ENCODE peak calls at places on chromosomes 2 and 18, in four cellular contexts. U is K562, X is HepG2, P is GM12878. S is an unnamed sample.

GRCh38 chr2:228768818-228769217 is 502.3 kb downstream of the PID1 start:
- DNase-seq in X (no peak), U (no peak), P (no peak), S (no peak)

GRCh38 chr2:219176818-219177593 is at the start of gene CNPPD1:
- DNase-seq in X (peak), P (no peak), U (peak), S (peak)

GRCh38 chr2:63003349-63003748 is 47.3 kb upstream of the OTX1 start:
- DNase-seq in X (no peak), P (no peak), U (no peak), S (no peak)

GRCh38 chr2:190853659-190854386 is 26.8 kb upstream of the GLS start:
- DNase-seq in X (no peak), P (no peak), U (no peak), S (no peak)

GRCh38 chr18:25099838-25100393 is 252.1 kb downstream of the ZNF521 start:
- DNase-seq in U (no peak), X (no peak), P (no peak), S (no peak)

GRCh38 chr2:241901500-241902351 is 32.2 kb downstream of the RTP5 start:
- DNase-seq in U (no peak), X (no peak), P (no peak), S (no peak)

GRCh38 chr18:54713386-54713785 is 114.9 kb upstream of the RAB27B start:
- DNase-seq in P (no peak), U (no peak), X (no peak), S (no peak)

GRCh38 chr2:237927986-237928385 is 38.8 kb upstream of the UBE2F start:
- DNase-seq in U (no peak), X (no peak), P (no peak), S (no peak)

GRCh38 chr2:41927581-41928260 is 120.1 kb upstream of the PKDCC start:
- DNase-seq in X (no peak), U (no peak), P (no peak), S (no peak)

GRCh38 chr2:38462121-38462634 is 85.1 kb upstream of the ATL2 start:
- DNase-seq in P (no peak), X (no peak), U (peak), S (no peak)

GRCh38 chr18:499351-500229 is 911 bp downstream of the COLEC12 start:
- DNase-seq in X (peak), U (no peak), P (no peak), S (peak)

GRCh38 chr2:72291059-72291458 is 143.4 kb upstream of the CYP26B1 start:
- DNase-seq in U (no peak), P (no peak), X (no peak), S (no peak)

GRCh38 chr2:217645891-217646290 is 356.9 kb downstream of the TNS1 start:
- DNase-seq in X (no peak), P (no peak), U (no peak), S (no peak)

GRCh38 chr2:217641987-217642386 is 360.8 kb downstream of the TNS1 start:
- DNase-seq in U (no peak), P (no peak), X (no peak), S (no peak)

GRCh38 chr2:217642944-217643343 is 359.9 kb downstream of the TNS1 start:
- DNase-seq in U (no peak), X (no peak), P (no peak), S (no peak)

GRCh38 chr2:217647226-217647625 is 355.6 kb downstream of the TNS1 start:
- DNase-seq in U (no peak), P (no peak), X (no peak), S (no peak)

DNA sequence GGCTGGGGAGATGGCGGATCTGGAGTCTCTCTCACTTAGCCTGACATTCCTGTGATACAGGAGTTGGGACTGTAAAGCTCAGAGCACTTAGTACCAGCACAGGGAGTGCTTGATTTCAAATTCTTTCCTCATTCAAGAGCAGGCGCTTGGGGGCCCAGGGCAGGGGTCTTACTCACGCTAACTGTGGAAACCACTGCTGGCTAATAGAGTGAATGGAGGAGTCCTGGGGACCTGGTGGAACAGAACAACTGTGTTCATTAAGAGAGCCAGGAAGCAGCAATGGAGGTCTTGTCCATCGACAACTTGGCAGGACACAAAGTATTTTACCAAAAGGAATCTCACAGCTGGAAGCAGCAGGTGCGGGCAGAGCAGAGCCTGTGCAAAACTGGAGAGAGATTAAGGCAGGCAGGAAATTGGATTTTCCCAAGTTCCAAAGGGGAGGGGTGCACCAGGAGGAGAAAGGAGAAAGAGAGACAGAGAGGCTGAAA is 358.9 kb downstream of the TNS1 start:
- DNase-seq in U (no peak), X (no peak), P (no peak), S (no peak)
- TF ChIP-seq FOXK2 in U (no peak), X (no peak), P (no peak), S (no peak)

GRCh38 chr2:15391771-15392170 is 169.4 kb downstream of the NBAS start:
- DNase-seq in U (no peak), P (no peak), X (no peak), S (no peak)
- TF ChIP-seq FOXK2 in U (no peak), P (no peak), X (no peak), S (no peak)

GRCh38 chr18:47877892-47878291 is 52.6 kb downstream of the SMAD2 start:
- DNase-seq in P (no peak), X (no peak), U (no peak), S (no peak)
- TF ChIP-seq FOXK2 in P (no peak), X (no peak), U (no peak), S (no peak)

GRCh38 chr2:39664898-39665591 is 672 bp upstream of the TMEM178A start:
- DNase-seq in P (no peak), U (no peak), X (no peak), S (no peak)

GRCh38 chr2:39667142-39667880 is 1.6 kb downstream of the TMEM178A start:
- DNase-seq in P (no peak), X (no peak), U (no peak), S (no peak)

GRCh38 chr2:39666489-39667141 is 898 bp downstream of the TMEM178A start:
- DNase-seq in P (no peak), U (no peak), X (no peak), S (no peak)

GRCh38 chr2:39664478-39664877 is 1.2 kb upstream of the TMEM178A start:
- DNase-seq in U (no peak), X (no peak), P (no peak), S (no peak)

DNA sequence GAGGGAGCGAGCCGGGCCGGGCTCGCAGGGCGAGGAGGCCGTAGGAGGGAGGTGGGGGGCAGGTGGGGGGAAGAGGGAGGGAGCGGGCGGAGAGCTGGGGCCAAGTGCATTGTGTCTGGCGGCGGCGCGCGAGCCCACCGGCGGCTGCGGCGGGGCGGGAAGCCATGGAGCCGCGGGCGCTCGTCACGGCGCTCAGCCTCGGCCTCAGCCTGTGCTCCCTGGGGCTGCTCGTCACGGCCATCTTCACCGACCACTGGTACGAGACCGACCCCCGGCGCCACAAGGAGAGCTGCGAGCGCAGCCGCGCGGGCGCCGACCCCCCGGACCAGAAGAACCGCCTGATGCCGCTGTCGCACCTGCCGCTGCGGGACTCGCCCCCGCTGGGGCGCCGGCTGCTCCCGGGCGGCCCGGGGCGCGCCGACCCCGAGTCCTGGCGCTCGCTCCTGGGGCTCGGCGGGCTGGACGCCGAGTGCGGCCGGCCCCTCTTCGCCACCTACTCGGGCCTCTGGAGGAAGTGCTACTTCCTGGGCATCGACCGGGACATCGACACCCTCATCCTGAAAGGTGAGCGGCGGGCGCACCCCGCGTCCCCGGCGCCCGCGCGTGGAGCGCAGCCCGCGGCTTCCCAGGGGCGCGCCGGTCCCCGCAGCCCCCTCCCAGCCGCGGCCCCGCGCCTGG is at the start of gene TMEM178A:
- DNase-seq in P (no peak), X (no peak), U (no peak), S (peak)
- TF ChIP-seq FOXK2 in P (no peak), X (no peak), U (no peak), S (no peak)

S was measured in HEK293T.